ENCODE peak calls at places on chromosome 10, in four cellular contexts. One of them, this sample, is unnamed.

GRCh38 chr10:102342958-102343357 is 52.5 kb upstream of the NFKB2 start:
- DNase-seq in cardiac muscle cell: no peak
- DNase-seq in effector memory CD4-positive, alpha-beta T cell: no peak
- DNase-seq in HFFc6: peak
- DNase-seq in this sample: no peak

GRCh38 chr10:71708301-71708703 is 11.3 kb downstream of the C10orf105 start:
- DNase-seq in cardiac muscle cell: peak
- DNase-seq in effector memory CD4-positive, alpha-beta T cell: peak
- DNase-seq in HFFc6: no peak
- DNase-seq in this sample: peak

GRCh38 chr10:93468532-93469213 is 13.5 kb downstream of the MYOF start:
- DNase-seq in cardiac muscle cell: no peak
- DNase-seq in effector memory CD4-positive, alpha-beta T cell: no peak
- DNase-seq in HFFc6: peak
- DNase-seq in this sample: no peak

GRCh38 chr10:20623561-20623960 is 273.6 kb downstream of the NEBL start:
- DNase-seq in cardiac muscle cell: no peak
- DNase-seq in effector memory CD4-positive, alpha-beta T cell: no peak
- DNase-seq in HFFc6: no peak
- DNase-seq in this sample: no peak

GRCh38 chr10:96512997-96513685 is 585 bp downstream of the TLL2 start:
- DNase-seq in cardiac muscle cell: peak
- DNase-seq in effector memory CD4-positive, alpha-beta T cell: peak
- DNase-seq in HFFc6: no peak
- DNase-seq in this sample: no peak

GRCh38 chr10:84341983-84342382 is 13.6 kb downstream of the CCSER2 start:
- DNase-seq in cardiac muscle cell: no peak
- DNase-seq in effector memory CD4-positive, alpha-beta T cell: no peak
- DNase-seq in HFFc6: no peak
- DNase-seq in this sample: no peak

GRCh38 chr10:125201108-125201524 is 40.8 kb upstream of the CTBP2 start:
- DNase-seq in cardiac muscle cell: no peak
- DNase-seq in effector memory CD4-positive, alpha-beta T cell: no peak
- DNase-seq in HFFc6: peak
- DNase-seq in this sample: no peak

GRCh38 chr10:122044713-122045112 is 55.8 kb downstream of the TACC2 start:
- DNase-seq in cardiac muscle cell: peak
- DNase-seq in effector memory CD4-positive, alpha-beta T cell: no peak
- DNase-seq in HFFc6: peak
- DNase-seq in this sample: no peak

GRCh38 chr10:72719941-72720592 is 28.1 kb downstream of the MCU start:
- DNase-seq in cardiac muscle cell: no peak
- DNase-seq in effector memory CD4-positive, alpha-beta T cell: no peak
- DNase-seq in HFFc6: no peak
- DNase-seq in this sample: no peak

GRCh38 chr10:129533281-129533680 is 66.2 kb downstream of the MGMT start:
- DNase-seq in cardiac muscle cell: no peak
- DNase-seq in effector memory CD4-positive, alpha-beta T cell: no peak
- DNase-seq in HFFc6: no peak
- DNase-seq in this sample: no peak

GRCh38 chr10:16611037-16611436 is 89.4 kb upstream of the C1QL3 start:
- DNase-seq in cardiac muscle cell: no peak
- DNase-seq in effector memory CD4-positive, alpha-beta T cell: no peak
- DNase-seq in HFFc6: no peak
- DNase-seq in this sample: no peak

GRCh38 chr10:17216217-17216900 is 11.7 kb upstream of the VIM start:
- DNase-seq in cardiac muscle cell: no peak
- DNase-seq in effector memory CD4-positive, alpha-beta T cell: no peak
- DNase-seq in HFFc6: peak
- DNase-seq in this sample: no peak

GRCh38 chr10:125002423-125003145 is 60.7 kb downstream of the ZRANB1 start:
- DNase-seq in cardiac muscle cell: no peak
- DNase-seq in effector memory CD4-positive, alpha-beta T cell: no peak
- DNase-seq in HFFc6: no peak
- DNase-seq in this sample: no peak

GRCh38 chr10:126041804-126042231 is 145.5 kb downstream of the FANK1 start:
- DNase-seq in cardiac muscle cell: no peak
- DNase-seq in effector memory CD4-positive, alpha-beta T cell: peak
- DNase-seq in HFFc6: peak
- DNase-seq in this sample: peak

GRCh38 chr10:11134411-11134810 is 116.7 kb downstream of the CELF2 start:
- DNase-seq in cardiac muscle cell: no peak
- DNase-seq in effector memory CD4-positive, alpha-beta T cell: no peak
- DNase-seq in HFFc6: no peak
- DNase-seq in this sample: no peak

GRCh38 chr10:90276894-90277447 is 575.6 kb downstream of the KIF20B start:
- DNase-seq in cardiac muscle cell: no peak
- DNase-seq in effector memory CD4-positive, alpha-beta T cell: no peak
- DNase-seq in HFFc6: no peak
- DNase-seq in this sample: no peak

GRCh38 chr10:15267496-15267895 is 99.0 kb upstream of the NMT2 start:
- DNase-seq in cardiac muscle cell: no peak
- DNase-seq in effector memory CD4-positive, alpha-beta T cell: no peak
- DNase-seq in HFFc6: no peak
- DNase-seq in this sample: no peak

GRCh38 chr10:69315610-69316312 is 37.5 kb downstream of the HK1 start:
- DNase-seq in cardiac muscle cell: no peak
- DNase-seq in effector memory CD4-positive, alpha-beta T cell: no peak
- DNase-seq in HFFc6: no peak
- DNase-seq in this sample: no peak

GRCh38 chr10:132252412-132252811 is 55.3 kb downstream of the STK32C start:
- DNase-seq in cardiac muscle cell: no peak
- DNase-seq in effector memory CD4-positive, alpha-beta T cell: no peak
- DNase-seq in HFFc6: no peak
- DNase-seq in this sample: no peak

GRCh38 chr10:132539431-132539839 is 1.8 kb downstream of the INPP5A start:
- DNase-seq in cardiac muscle cell: no peak
- DNase-seq in effector memory CD4-positive, alpha-beta T cell: peak
- DNase-seq in HFFc6: no peak
- DNase-seq in this sample: no peak

GRCh38 chr10:78267598-78267997 is 233.9 kb downstream of the RPS24 start:
- DNase-seq in cardiac muscle cell: no peak
- DNase-seq in effector memory CD4-positive, alpha-beta T cell: no peak
- DNase-seq in HFFc6: peak
- DNase-seq in this sample: no peak

GRCh38 chr10:4512557-4513286 is 313.3 kb upstream of the AKR1E2 start:
- DNase-seq in cardiac muscle cell: peak
- DNase-seq in effector memory CD4-positive, alpha-beta T cell: no peak
- DNase-seq in HFFc6: peak
- DNase-seq in this sample: no peak

GRCh38 chr10:114110174-114110972 is 63.6 kb downstream of the CCDC186 start:
- DNase-seq in cardiac muscle cell: peak
- DNase-seq in effector memory CD4-positive, alpha-beta T cell: no peak
- DNase-seq in HFFc6: peak
- DNase-seq in this sample: no peak

GRCh38 chr10:488933-489215 is 200.6 kb downstream of the DIP2C start:
- DNase-seq in cardiac muscle cell: no peak
- DNase-seq in effector memory CD4-positive, alpha-beta T cell: no peak
- DNase-seq in HFFc6: no peak
- DNase-seq in this sample: no peak

GRCh38 chr10:44932338-44933116 is 21.4 kb downstream of the TMEM72 start:
- DNase-seq in cardiac muscle cell: peak
- DNase-seq in effector memory CD4-positive, alpha-beta T cell: peak
- DNase-seq in HFFc6: peak
- DNase-seq in this sample: peak

GRCh38 chr10:64726466-64726865 is 1205.3 kb downstream of the REEP3 start:
- DNase-seq in cardiac muscle cell: no peak
- DNase-seq in effector memory CD4-positive, alpha-beta T cell: no peak
- DNase-seq in HFFc6: no peak
- DNase-seq in this sample: no peak

GRCh38 chr10:26407406-26407969 is 30.7 kb upstream of the APBB1IP start:
- DNase-seq in cardiac muscle cell: no peak
- DNase-seq in effector memory CD4-positive, alpha-beta T cell: no peak
- DNase-seq in HFFc6: peak
- DNase-seq in this sample: no peak